ENCODE peak calls at places on chromosomes 3 and 15, in six cellular contexts. H is mesothelial cell of epicardium, B is ureter, Y is AG09309, X is SJSA1, P is AML-193. R is an unnamed sample.

GRCh38 chr3:77188210-77188609 is 148.3 kb downstream of the ROBO2 start:
- DNase-seq in P (no peak), X (no peak), Y (no peak), B (no peak), H (no peak), R (no peak)

GRCh38 chr3:197366301-197367044 is 68.1 kb upstream of the DLG1 start:
- DNase-seq in Y (no peak), B (no peak), X (peak; percentile 19), H (no peak), P (no peak), R (no peak)

GRCh38 chr15:78636378-78636859 is 4.6 kb downstream of the CHRNB4 start:
- DNase-seq in H (no peak), X (no peak), Y (no peak), B (no peak), P (no peak), R (no peak)

GRCh38 chr3:4983739-4984510 is 4.7 kb downstream of the BHLHE40 start:
- DNase-seq in X (peak; percentile 90), P (no peak), H (no peak), Y (peak; percentile 87), B (no peak), R (peak; percentile 88)

GRCh38 chr3:51997935-51998596 is 2.4 kb upstream of the RPL29 start:
- DNase-seq in H (no peak), X (no peak), P (no peak), B (no peak), Y (no peak), R (no peak)

GRCh38 chr3:122555275-122556071 is 8.6 kb downstream of the PARP9 start:
- DNase-seq in X (no peak), Y (no peak), H (no peak), P (no peak), B (no peak), R (no peak)

GRCh38 chr3:50627407-50628051 is 10.6 kb downstream of the MAPKAPK3 start:
- DNase-seq in B (peak; percentile 73), Y (no peak), H (no peak), X (peak; percentile 86), P (peak; percentile 19), R (no peak)

GRCh38 chr15:90987561-90988141 is 6.7 kb downstream of the PRC1 start:
- DNase-seq in B (no peak), H (no peak), P (no peak), X (no peak), Y (no peak), R (no peak)

GRCh38 chr3:183734750-183735284 is 37.2 kb downstream of the YEATS2 start:
- DNase-seq in X (no peak), Y (no peak), P (no peak), H (no peak), B (no peak), R (no peak)

GRCh38 chr15:62798536-62798935 is 244.0 kb upstream of the TPM1 start:
- DNase-seq in H (no peak), X (no peak), P (no peak), Y (no peak), B (no peak), R (no peak)

GRCh38 chr3:42796332-42796885 is 7.9 kb downstream of the HIGD1A start:
- DNase-seq in Y (no peak), P (no peak), H (no peak), X (no peak), B (no peak), R (no peak)

GRCh38 chr3:129123314-129124060 is 1.9 kb upstream of the RAB43 start:
- DNase-seq in Y (no peak), P (peak; percentile 50), X (no peak), H (no peak), B (no peak), R (peak; percentile 21)

GRCh38 chr3:41710646-41711388 is 251.1 kb downstream of the ULK4 start:
- DNase-seq in P (no peak), B (no peak), H (no peak), X (peak; percentile 77), Y (peak; percentile 56), R (no peak)

GRCh38 chr3:194135806-194136518 is at the start of gene HES1:
- DNase-seq in X (peak; percentile 95), P (no peak), B (peak; percentile 95), Y (peak; percentile 96), H (peak; percentile 89), R (peak; percentile 59)

GRCh38 chr3:4809970-4810369 is 169.3 kb upstream of the BHLHE40 start:
- DNase-seq in X (no peak), P (no peak), B (no peak), H (no peak), Y (no peak), R (no peak)

GRCh38 chr15:88003928-88004327 is 252.6 kb downstream of the NTRK3 start:
- DNase-seq in H (no peak), X (no peak), P (no peak), B (no peak), Y (no peak), R (no peak)

GRCh38 chr15:28911295-28911979 is 25.7 kb downstream of the APBA2 start:
- DNase-seq in X (no peak), B (no peak), Y (no peak), P (no peak), H (no peak), R (no peak)

GRCh38 chr3:132255041-132255745 is 62.0 kb upstream of the ACP3 start:
- DNase-seq in P (no peak), Y (peak; percentile 42), B (no peak), H (no peak), X (peak; percentile 51), R (no peak)

GRCh38 chr15:101027273-101027901 is 108.2 kb downstream of the LRRK1 start:
- DNase-seq in B (peak; percentile 46), P (no peak), Y (no peak), X (peak; percentile 42), H (peak; percentile 18), R (no peak)

GRCh38 chr3:149894211-149894610 is 76.5 kb downstream of the PFN2 start:
- DNase-seq in P (no peak), B (no peak), H (no peak), X (no peak), Y (no peak), R (no peak)

GRCh38 chr15:60649845-60650548 is 171.1 kb upstream of the ICE2 start:
- DNase-seq in H (no peak), B (no peak), X (no peak), P (no peak), Y (no peak), R (no peak)

R was measured in stimulated activated naive B cell treated with anti-CD40 and anti-IgM and Interleukin-4, amounts not matched to agents 10 μg/mL and 1 μg/mL and 100 μg/mL, for 72 hours.